ENCODE peak calls at places on chromosomes 4 and X, in seven cellular contexts. One of them, this sample, is unnamed.
A peak's percentile ranks its signal among the peaks of the same experiment; 100 is the strongest.

GRCh38 chr4:180219080-180219479 is 2024.1 kb upstream of the TENM3 start:
- DNase-seq in uterus: no peak
- DNase-seq in heart right ventricle: no peak
- DNase-seq in fibroblast of mammary gland: no peak
- DNase-seq in endodermal cell: no peak
- DNase-seq in HCT116: no peak
- DNase-seq in GM10248: no peak
- DNase-seq in this sample: no peak

GRCh38 chr4:170022211-170022610 is 4.0 kb downstream of the MFAP3L start:
- DNase-seq in uterus: no peak
- DNase-seq in GM10248: no peak
- DNase-seq in fibroblast of mammary gland: no peak
- DNase-seq in heart right ventricle: no peak
- DNase-seq in HCT116: no peak
- DNase-seq in endodermal cell: no peak
- DNase-seq in this sample: no peak

GRCh38 chr4:163161536-163162205 is 5.0 kb downstream of the NAF1 start:
- DNase-seq in fibroblast of mammary gland: peak; percentile 91
- DNase-seq in endodermal cell: no peak
- DNase-seq in uterus: no peak
- DNase-seq in heart right ventricle: no peak
- DNase-seq in GM10248: no peak
- DNase-seq in HCT116: no peak
- DNase-seq in this sample: no peak

GRCh38 chr4:146520894-146521542 is 722 bp downstream of the SLC10A7 start:
- DNase-seq in HCT116: no peak
- DNase-seq in endodermal cell: no peak
- DNase-seq in uterus: no peak
- DNase-seq in GM10248: peak; percentile 37
- DNase-seq in fibroblast of mammary gland: peak; percentile 63
- DNase-seq in heart right ventricle: no peak
- DNase-seq in this sample: no peak

GRCh38 chr4:33649015-33649414 is 2595.3 kb downstream of the ARAP2 start:
- DNase-seq in HCT116: peak; percentile 21
- DNase-seq in uterus: no peak
- DNase-seq in GM10248: no peak
- DNase-seq in endodermal cell: peak; percentile 51
- DNase-seq in fibroblast of mammary gland: peak; percentile 66
- DNase-seq in heart right ventricle: no peak
- DNase-seq in this sample: no peak

GRCh38 chr4:137394000-137394399 is 138.3 kb downstream of the PCDH18 start:
- DNase-seq in uterus: no peak
- DNase-seq in HCT116: no peak
- DNase-seq in heart right ventricle: no peak
- DNase-seq in GM10248: no peak
- DNase-seq in endodermal cell: no peak
- DNase-seq in fibroblast of mammary gland: peak; percentile 74
- DNase-seq in this sample: no peak

GRCh38 chr4:174387721-174388120 is 104.0 kb downstream of the CEP44 start:
- DNase-seq in fibroblast of mammary gland: no peak
- DNase-seq in HCT116: no peak
- DNase-seq in endodermal cell: no peak
- DNase-seq in GM10248: no peak
- DNase-seq in uterus: no peak
- DNase-seq in heart right ventricle: no peak
- DNase-seq in this sample: no peak

GRCh38 chrX:54994668-54995452 is 872 bp upstream of the PFKFB1 start:
- DNase-seq in fibroblast of mammary gland: no peak
- DNase-seq in uterus: no peak
- DNase-seq in HCT116: no peak
- DNase-seq in endodermal cell: no peak
- DNase-seq in heart right ventricle: no peak
- DNase-seq in GM10248: peak; percentile 1
- DNase-seq in this sample: no peak

GRCh38 chr4:154010377-154010776 is 221.5 kb upstream of the SFRP2 start:
- DNase-seq in heart right ventricle: no peak
- DNase-seq in GM10248: no peak
- DNase-seq in HCT116: no peak
- DNase-seq in endodermal cell: no peak
- DNase-seq in fibroblast of mammary gland: peak; percentile 83
- DNase-seq in uterus: peak; percentile 83
- DNase-seq in this sample: no peak

DNA sequence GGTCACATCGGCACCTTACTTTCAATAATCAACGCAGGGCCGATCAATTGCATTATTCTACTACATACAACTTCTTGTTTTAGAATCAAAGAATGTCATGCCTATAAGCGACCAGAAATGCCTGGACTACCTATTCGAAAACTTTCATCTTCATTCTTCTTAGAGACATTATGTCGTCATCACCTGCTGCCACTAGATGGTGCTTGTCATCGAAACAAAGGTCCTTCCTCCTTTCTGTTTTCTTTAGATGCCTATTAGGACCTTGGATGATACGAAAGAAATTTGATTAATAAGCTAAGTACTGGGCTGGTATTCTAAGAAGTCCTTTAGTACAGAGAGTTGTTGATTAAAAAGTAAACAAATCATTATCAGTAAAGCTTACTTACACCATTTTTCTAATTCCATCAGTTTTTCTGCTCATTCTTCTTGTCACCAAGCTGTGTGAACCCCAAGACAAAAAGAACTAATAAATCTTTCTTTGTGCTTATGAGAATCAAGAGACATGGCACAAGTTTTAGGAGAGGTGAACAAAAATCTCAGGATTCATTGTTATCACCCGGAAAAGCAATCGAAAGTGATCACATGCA is 154.5 kb upstream of the SLC4A4 start:
- DNase-seq in heart right ventricle: no peak
- DNase-seq in uterus: no peak
- DNase-seq in endodermal cell: peak; percentile 68
- DNase-seq in HCT116: peak; percentile 63
- DNase-seq in GM10248: peak; percentile 64
- DNase-seq in fibroblast of mammary gland: peak; percentile 63
- DNase-seq in this sample: no peak
- TF ChIP-seq CTCF in heart right ventricle: peak; percentile 57
- TF ChIP-seq CTCF in uterus: peak; percentile 57
- TF ChIP-seq CTCF in endodermal cell: peak; percentile 81
- TF ChIP-seq CTCF in HCT116: peak; percentile 28
- TF ChIP-seq CTCF in GM10248: peak; percentile 81
- TF ChIP-seq CTCF in fibroblast of mammary gland: peak; percentile 61
- TF ChIP-seq CTCF in this sample: peak; percentile 76

GRCh38 chr4:165351359-165352130 is 24.1 kb downstream of the MSMO1 start:
- DNase-seq in GM10248: no peak
- DNase-seq in endodermal cell: peak; percentile 75
- DNase-seq in fibroblast of mammary gland: no peak
- DNase-seq in HCT116: no peak
- DNase-seq in uterus: no peak
- DNase-seq in heart right ventricle: no peak
- DNase-seq in this sample: no peak
- TF ChIP-seq CTCF in GM10248: no peak
- TF ChIP-seq CTCF in endodermal cell: peak; percentile 57
- TF ChIP-seq CTCF in fibroblast of mammary gland: no peak
- TF ChIP-seq CTCF in HCT116: no peak
- TF ChIP-seq CTCF in uterus: no peak
- TF ChIP-seq CTCF in heart right ventricle: no peak
- TF ChIP-seq CTCF in this sample: peak; percentile 14

DNA sequence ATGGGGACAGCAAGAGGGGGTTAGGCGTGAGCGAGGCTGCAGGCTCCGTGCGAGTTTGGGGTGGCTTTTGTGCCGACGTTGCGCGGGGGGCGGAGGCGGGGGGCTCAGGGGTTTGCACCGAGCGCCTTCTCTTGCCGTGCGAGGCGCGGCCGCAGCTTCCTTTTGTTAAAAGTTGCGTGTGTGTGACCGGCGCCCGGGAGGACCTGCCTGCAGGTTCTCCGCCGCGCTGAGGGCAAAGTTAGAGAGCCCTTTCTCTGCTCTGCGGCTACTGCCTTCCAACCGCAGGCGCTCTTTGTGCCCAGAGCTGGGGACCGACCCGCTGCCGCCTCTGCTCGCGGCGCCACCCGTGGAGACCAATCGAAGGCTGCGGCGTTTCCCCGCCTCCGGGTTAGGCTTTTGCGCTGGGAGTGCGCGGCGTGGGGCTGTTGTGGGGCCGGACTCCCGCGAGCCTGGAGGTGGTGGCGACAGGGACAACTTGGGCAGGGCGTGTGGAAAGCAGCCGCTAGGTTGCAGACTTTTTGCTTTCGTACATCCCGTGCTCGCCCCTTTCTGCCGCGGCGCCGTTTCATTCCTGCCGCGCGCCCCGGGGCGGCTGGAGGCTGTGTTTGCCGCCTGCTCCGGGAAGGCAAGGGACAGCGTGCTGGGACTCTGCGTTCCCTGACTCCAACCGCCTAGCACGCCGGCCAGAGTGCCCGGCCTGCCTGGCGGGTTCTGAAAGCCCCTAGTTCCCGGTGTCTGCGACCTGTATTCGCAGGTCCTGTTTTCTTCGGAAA is 750 bp downstream of the KIT start:
- DNase-seq in uterus: peak; percentile 35
- DNase-seq in fibroblast of mammary gland: peak; percentile 17
- DNase-seq in GM10248: peak; percentile 33
- DNase-seq in endodermal cell: peak; percentile 86
- DNase-seq in heart right ventricle: peak; percentile 51
- DNase-seq in HCT116: peak; percentile 13
- DNase-seq in this sample: peak; percentile 74
- TF ChIP-seq CTCF in uterus: peak; percentile 14
- TF ChIP-seq CTCF in fibroblast of mammary gland: no peak
- TF ChIP-seq CTCF in GM10248: no peak
- TF ChIP-seq CTCF in endodermal cell: peak; percentile 54
- TF ChIP-seq CTCF in heart right ventricle: peak; percentile 24
- TF ChIP-seq CTCF in HCT116: no peak
- TF ChIP-seq CTCF in this sample: peak; percentile 62

GRCh38 chrX:151680805-151681204 is 14.5 kb upstream of the PRRG3 start:
- DNase-seq in uterus: no peak
- DNase-seq in endodermal cell: peak; percentile 91
- DNase-seq in GM10248: peak; percentile 46
- DNase-seq in fibroblast of mammary gland: peak; percentile 43
- DNase-seq in heart right ventricle: no peak
- DNase-seq in HCT116: peak; percentile 32
- DNase-seq in this sample: no peak
- TF ChIP-seq CTCF in uterus: peak; percentile 46
- TF ChIP-seq CTCF in endodermal cell: peak; percentile 79
- TF ChIP-seq CTCF in GM10248: peak; percentile 48
- TF ChIP-seq CTCF in fibroblast of mammary gland: peak; percentile 58
- TF ChIP-seq CTCF in heart right ventricle: peak; percentile 58
- TF ChIP-seq CTCF in HCT116: peak; percentile 48
- TF ChIP-seq CTCF in this sample: peak; percentile 79

DNA sequence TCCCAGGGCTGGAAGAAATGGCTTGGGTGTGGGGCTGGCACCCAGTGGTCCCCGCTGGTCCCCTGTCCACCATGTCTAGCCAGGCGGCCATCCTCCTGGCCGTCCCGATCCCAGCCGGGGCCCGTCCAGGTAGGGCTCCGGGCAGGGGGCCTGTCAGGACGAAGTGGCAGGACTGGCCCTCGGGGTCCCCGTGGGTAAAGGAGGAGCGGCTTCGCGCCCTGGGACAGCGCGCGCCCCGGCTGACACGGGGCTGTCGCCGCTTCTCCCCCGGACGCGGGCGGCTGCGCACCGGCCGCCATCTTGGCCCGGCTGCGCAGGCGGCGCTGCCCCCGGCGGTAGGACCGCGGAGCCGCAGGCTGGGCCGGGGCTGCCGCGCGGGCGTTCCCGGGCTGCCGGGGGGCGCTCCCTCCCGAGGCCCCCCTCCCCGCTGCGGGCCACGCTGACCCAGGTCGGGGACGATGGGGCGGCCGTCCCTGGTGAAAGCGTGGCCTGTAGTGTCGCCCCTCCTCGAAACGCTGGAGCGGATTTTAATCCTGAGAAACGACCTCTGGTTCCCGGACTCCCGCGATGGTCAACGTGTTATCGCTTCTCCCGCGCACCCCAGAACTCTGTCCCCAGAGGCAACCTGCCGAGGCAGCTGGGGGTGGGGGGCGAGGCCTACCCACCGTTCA is 60.4 kb upstream of the BCOR start:
- DNase-seq in GM10248: peak; percentile 67
- DNase-seq in heart right ventricle: no peak
- DNase-seq in fibroblast of mammary gland: no peak
- DNase-seq in uterus: peak; percentile 38
- DNase-seq in endodermal cell: peak; percentile 83
- DNase-seq in HCT116: no peak
- DNase-seq in this sample: no peak
- TF ChIP-seq CTCF in GM10248: peak; percentile 47
- TF ChIP-seq CTCF in heart right ventricle: peak; percentile 71
- TF ChIP-seq CTCF in fibroblast of mammary gland: no peak
- TF ChIP-seq CTCF in uterus: peak; percentile 85
- TF ChIP-seq CTCF in endodermal cell: peak; percentile 68
- TF ChIP-seq CTCF in HCT116: no peak
- TF ChIP-seq CTCF in this sample: peak; percentile 66

GRCh38 chr4:22515145-22515887 is 550 bp downstream of the ADGRA3 start:
- DNase-seq in heart right ventricle: peak; percentile 61
- DNase-seq in endodermal cell: peak; percentile 88
- DNase-seq in HCT116: no peak
- DNase-seq in GM10248: peak; percentile 30
- DNase-seq in uterus: peak; percentile 66
- DNase-seq in fibroblast of mammary gland: peak; percentile 71
- DNase-seq in this sample: peak; percentile 72
- TF ChIP-seq CTCF in heart right ventricle: no peak
- TF ChIP-seq CTCF in endodermal cell: peak; percentile 35
- TF ChIP-seq CTCF in HCT116: no peak
- TF ChIP-seq CTCF in GM10248: no peak
- TF ChIP-seq CTCF in uterus: no peak
- TF ChIP-seq CTCF in fibroblast of mammary gland: no peak
- TF ChIP-seq CTCF in this sample: peak; percentile 28

GRCh38 chrX:66200855-66201795 is 37.1 kb downstream of the HEPH start:
- DNase-seq in GM10248: peak; percentile 13
- DNase-seq in uterus: no peak
- DNase-seq in fibroblast of mammary gland: peak; percentile 28
- DNase-seq in heart right ventricle: no peak
- DNase-seq in endodermal cell: no peak
- DNase-seq in HCT116: no peak
- DNase-seq in this sample: no peak
- TF ChIP-seq CTCF in GM10248: peak; percentile 25
- TF ChIP-seq CTCF in uterus: peak; percentile 13
- TF ChIP-seq CTCF in fibroblast of mammary gland: peak; percentile 32
- TF ChIP-seq CTCF in heart right ventricle: peak; percentile 18
- TF ChIP-seq CTCF in endodermal cell: peak; percentile 60
- TF ChIP-seq CTCF in HCT116: no peak
- TF ChIP-seq CTCF in this sample: peak; percentile 58

This sample was measured in type B pancreatic cell.